ENCODE peak calls at places on chromosomes 13 and 19, in six cellular contexts. W is HepG2, F is suprapubic skin, M is heart left ventricle, C is HCT116, I is Caco-2. D is an unnamed sample.

GRCh38 chr13:23506821-23507210 is 63.4 kb upstream of the TNFRSF19 start:
- DNase-seq in F (no peak), W (no peak), I (no peak), M (peak; percentile 50), C (no peak), D (peak; percentile 81)

GRCh38 chr13:30832377-30832776 is 73.7 kb upstream of the MEDAG start:
- DNase-seq in W (no peak), I (no peak), M (no peak), C (no peak), F (no peak), D (no peak)

GRCh38 chr13:101455863-101456262 is 3.4 kb downstream of the ITGBL1 start:
- DNase-seq in M (no peak), W (no peak), C (no peak), I (no peak), F (no peak), D (no peak)

GRCh38 chr19:55433292-55433691 is 9.8 kb downstream of the SHISA7 start:
- DNase-seq in I (no peak), C (no peak), F (no peak), W (no peak), M (no peak), D (no peak)

GRCh38 chr13:60090579-60090978 is 73.1 kb downstream of the DIAPH3 start:
- DNase-seq in C (no peak), I (no peak), F (no peak), W (no peak), M (no peak), D (no peak)

GRCh38 chr13:72180253-72180952 is 313.4 kb upstream of the DACH1 start:
- DNase-seq in W (no peak), F (no peak), M (no peak), C (no peak), I (no peak), D (no peak)

GRCh38 chr19:44741258-44741731 is 7.2 kb upstream of the BCL3 start:
- DNase-seq in M (no peak), C (peak; percentile 33), W (no peak), I (no peak), F (no peak), D (peak; percentile 49)

GRCh38 chr13:81929988-81930387 is 1589.1 kb upstream of the SPRY2 start:
- DNase-seq in M (no peak), W (peak; percentile 14), I (no peak), F (no peak), C (no peak), D (peak; percentile 5)

GRCh38 chr13:44311011-44311481 is 62.6 kb upstream of the SERP2 start:
- DNase-seq in W (no peak), M (no peak), I (no peak), C (no peak), F (no peak), D (no peak)

GRCh38 chr19:38647966-38648788 is 728 bp downstream of the ACTN4 start:
- DNase-seq in C (no peak), I (no peak), W (no peak), F (no peak), M (no peak), D (no peak)

GRCh38 chr13:31686660-31687430 is 52.5 kb upstream of the RXFP2 start:
- DNase-seq in I (no peak), C (no peak), M (no peak), W (no peak), F (no peak), D (no peak)

GRCh38 chr13:76697277-76697676 is 188.9 kb downstream of the KCTD12 start:
- DNase-seq in F (no peak), C (no peak), I (no peak), M (no peak), W (no peak), D (no peak)

GRCh38 chr13:112117258-112117954 is 50.5 kb downstream of the SOX1 start:
- DNase-seq in C (no peak), F (no peak), M (no peak), W (no peak), I (no peak), D (no peak)

GRCh38 chr13:49308104-49308875 is 60.6 kb downstream of the CDADC1 start:
- DNase-seq in W (peak; percentile 63), C (no peak), F (peak; percentile 92), M (peak; percentile 91), I (no peak), D (peak; percentile 81)

GRCh38 chr13:46160474-46161066 is 21.4 kb downstream of the LCP1 start:
- DNase-seq in F (no peak), M (no peak), I (no peak), W (peak; percentile 58), C (peak; percentile 48), D (peak; percentile 45)

GRCh38 chr19:55635334-55635717 is 5.5 kb upstream of the ZNF580 start:
- DNase-seq in I (no peak), W (no peak), C (no peak), F (no peak), M (no peak), D (no peak)

GRCh38 chr13:48876289-48876688 is 99.4 kb upstream of the FNDC3A start:
- DNase-seq in F (no peak), M (no peak), I (no peak), W (no peak), C (no peak), D (no peak)

GRCh38 chr13:41019027-41019487 is at the start of gene ELF1:
- DNase-seq in F (no peak), C (peak; percentile 85), W (peak; percentile 65), I (peak; percentile 70), M (no peak), D (peak; percentile 56)

GRCh38 chr13:88617176-88617575 is 946.0 kb downstream of the SLITRK5 start:
- DNase-seq in I (no peak), W (no peak), C (no peak), M (no peak), F (no peak), D (no peak)

GRCh38 chr13:113092776-113093579 is 12.6 kb upstream of the F7 start:
- DNase-seq in M (peak; percentile 11), C (no peak), I (no peak), W (no peak), F (no peak), D (no peak)

GRCh38 chr19:15666883-15667282 is 6.0 kb upstream of the CYP4F12 start:
- DNase-seq in W (no peak), I (no peak), M (no peak), C (no peak), F (no peak), D (no peak)

GRCh38 chr19:3010871-3011270 is 18.2 kb downstream of the TLE2 start:
- DNase-seq in F (no peak), C (no peak), W (no peak), M (no peak), I (no peak), D (no peak)

GRCh38 chr19:3012522-3013260 is 16.4 kb downstream of the TLE2 start:
- DNase-seq in C (no peak), F (no peak), W (no peak), I (no peak), M (no peak), D (no peak)

GRCh38 chr19:3013261-3013725 is 15.8 kb downstream of the TLE2 start:
- DNase-seq in F (no peak), M (no peak), W (no peak), I (no peak), C (no peak), D (no peak)

GRCh38 chr19:3015126-3016057 is 13.7 kb downstream of the TLE2 start:
- DNase-seq in C (no peak), I (no peak), F (no peak), M (no peak), W (no peak), D (no peak)

DNA sequence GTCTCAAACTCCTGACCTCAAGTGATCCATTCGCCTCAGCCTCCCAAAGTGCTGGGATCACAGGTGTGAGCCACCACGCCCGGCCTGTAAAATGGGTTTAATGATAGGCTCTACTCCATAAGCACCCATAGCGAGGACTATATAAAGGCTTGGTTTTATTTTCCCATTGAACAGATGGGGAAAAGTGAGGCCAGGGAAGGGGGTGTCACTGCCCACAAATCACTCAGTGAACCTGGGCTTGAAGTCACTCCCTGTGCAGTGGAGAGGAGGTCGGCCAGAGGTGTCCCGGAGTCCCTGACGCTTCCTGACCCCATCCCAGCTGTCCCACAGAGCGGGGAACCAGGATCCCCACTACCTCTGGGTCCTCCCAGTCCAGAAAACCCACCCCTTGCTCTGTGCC is 14.9 kb downstream of the TLE2 start:
- DNase-seq in I (no peak), W (no peak), F (no peak), M (no peak), C (no peak), D (no peak)
- H3K4me3 ChIP-seq in I (no peak overlapping the region), W (no peak overlapping the region), F (no peak overlapping the region), M (no peak overlapping the region), C (no peak overlapping the region), D (no peak overlapping the region)

GRCh38 chr19:46633130-46633529 is 2.9 kb downstream of the GNG8 start:
- DNase-seq in F (no peak), W (no peak), I (no peak), M (no peak), C (no peak), D (no peak)
- H3K4me1 ChIP-seq in F (peaks cover 45% of the 10 kb centered on the region), W (peaks cover 3% of the 10 kb centered on the region), I (peaks cover 9% of the 10 kb centered on the region), M (peaks cover 4% of the 10 kb centered on the region), C (peaks cover 12% of the 10 kb centered on the region), D (peaks cover 13% of the 10 kb centered on the region)

GRCh38 chr19:2268480-2268830 is 12.2 kb upstream of the JSRP1 start:
- DNase-seq in F (no peak), M (no peak), I (no peak), W (no peak), C (no peak), D (no peak)
- H3K4me3 ChIP-seq in F (peak overlapping the region; percentile 99), M (peak overlapping the region; percentile 92), I (peak overlapping the region; percentile 88), W (peak overlapping the region; percentile 85), C (peak overlapping the region; percentile 57), D (peak overlapping the region; percentile 96)

GRCh38 chr13:114142640-114143490 is 10.4 kb upstream of the RASA3 start:
- DNase-seq in C (no peak), I (no peak), W (no peak), F (peak; percentile 62), M (peak; percentile 27), D (no peak)

GRCh38 chr13:114141261-114141996 is 9.0 kb upstream of the RASA3 start:
- DNase-seq in C (no peak), M (peak; percentile 13), W (no peak), I (no peak), F (no peak), D (no peak)

GRCh38 chr13:114142137-114142550 is 9.7 kb upstream of the RASA3 start:
- DNase-seq in W (no peak), C (no peak), F (no peak), I (no peak), M (peak; percentile 2), D (no peak)

GRCh38 chr13:114140909-114141255 is 8.5 kb upstream of the RASA3 start:
- DNase-seq in W (no peak), I (no peak), M (peak; percentile 9), F (no peak), C (no peak), D (no peak)

DNA sequence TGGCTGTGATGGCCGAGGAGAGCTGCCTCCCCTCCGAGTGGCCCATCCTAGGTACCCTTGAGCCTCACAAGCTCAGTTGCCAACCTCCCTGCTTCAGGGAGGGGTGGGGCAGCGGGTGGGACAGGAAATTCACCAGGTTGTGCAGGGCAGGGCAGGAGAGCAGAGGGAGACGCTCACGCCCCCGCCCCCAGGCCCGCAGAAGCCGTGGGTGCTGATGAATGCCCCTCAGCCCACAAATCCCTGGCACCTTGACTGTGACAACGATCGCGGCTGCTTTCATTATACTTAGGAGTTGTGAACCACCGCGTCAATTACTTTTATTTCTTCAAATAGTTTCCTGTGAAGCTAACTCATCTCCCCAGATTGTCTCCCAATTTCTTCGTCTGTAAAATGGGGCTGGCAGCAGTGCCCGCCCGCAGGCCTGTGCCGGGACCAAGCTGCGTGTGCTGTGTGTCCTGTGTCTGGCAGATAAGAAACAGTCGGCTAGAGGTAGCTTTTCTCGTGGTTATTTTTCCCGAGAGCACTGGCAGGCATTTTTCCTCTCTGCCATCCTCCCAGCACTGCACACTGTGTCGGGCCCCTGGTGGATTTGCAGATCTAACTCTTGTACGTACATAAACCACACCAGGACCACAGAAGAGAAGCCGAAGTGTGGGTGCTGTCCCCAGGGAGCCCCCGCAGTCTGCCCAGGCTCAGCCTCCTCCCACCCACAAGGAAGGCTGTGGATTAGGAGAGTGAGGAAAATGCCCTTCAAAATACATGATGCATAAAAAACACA is 7.9 kb upstream of the RASA3 start:
- DNase-seq in C (no peak), M (peak; percentile 16), I (no peak), F (no peak), W (no peak), D (no peak)
- H3K4me1 ChIP-seq in C (peaks cover 4% of the 10 kb centered on the region), M (no peaks in the 10 kb centered on the region), I (no peaks in the 10 kb centered on the region), F (peaks cover 29% of the 10 kb centered on the region), W (no peaks in the 10 kb centered on the region), D (no peaks in the 10 kb centered on the region)

D was measured in cardiac muscle cell.